ENCODE peak calls at places on chromosomes 6 and 20, in nine cellular contexts. Z, F, H, K, M, U, Q, J and N are unnamed samples.

GRCh38 chr20:62215020-62215990 is 4.8 kb downstream of the HRH3 start:
- DNase-seq in Z (no peak), Q (no peak), J (no peak), U (no peak), H (no peak), K (no peak), F (no peak), M (no peak), N (peak; percentile 49)

GRCh38 chr6:70479236-70479635 is 65.9 kb downstream of the FAM135A start:
- DNase-seq in U (no peak), M (no peak), J (no peak), Q (no peak), Z (no peak), K (peak; percentile 18), F (no peak), H (no peak), N (no peak)

GRCh38 chr6:3222506-3223038 is 4.9 kb downstream of the TUBB2B start:
- DNase-seq in H (no peak), U (no peak), J (no peak), Z (no peak), Q (no peak), K (no peak), F (no peak), M (peak; percentile 95), N (no peak)

GRCh38 chr20:57686931-57687652 is 22.7 kb downstream of the PMEPA1 start:
- DNase-seq in M (no peak), H (no peak), Q (peak; percentile 77), Z (no peak), K (no peak), J (peak; percentile 89), U (no peak), F (no peak), N (no peak)

GRCh38 chr6:108453601-108454157 is 107.0 kb upstream of the FOXO3 start:
- DNase-seq in F (no peak), U (no peak), H (no peak), Q (no peak), J (no peak), M (no peak), K (no peak), Z (no peak), N (no peak)

GRCh38 chr20:3679749-3680700 is 1.8 kb downstream of the ADAM33 start:
- DNase-seq in K (peak; percentile 59), J (no peak), Z (peak; percentile 78), F (no peak), H (no peak), Q (no peak), M (no peak), U (no peak), N (no peak)

GRCh38 chr6:43940393-43941087 is 170.5 kb downstream of the VEGFA start:
- DNase-seq in Z (peak; percentile 2), J (no peak), K (no peak), F (no peak), M (no peak), H (no peak), Q (no peak), U (no peak), N (no peak)

GRCh38 chr6:125957845-125958244 is 1.3 kb downstream of the HINT3 start:
- DNase-seq in U (no peak), Q (peak; percentile 76), K (no peak), F (no peak), J (peak; percentile 25), M (no peak), H (no peak), Z (no peak), N (peak; percentile 65)

GRCh38 chr6:24990227-24990843 is 54.6 kb upstream of the RIPOR2 start:
- DNase-seq in Q (no peak), M (no peak), J (peak; percentile 34), Z (no peak), F (no peak), K (no peak), H (no peak), U (no peak), N (no peak)

GRCh38 chr20:1528811-1529210 is 28.7 kb downstream of the SIRPD start:
- DNase-seq in M (no peak), J (no peak), F (no peak), Z (no peak), U (no peak), H (no peak), K (no peak), Q (peak; percentile 60), N (no peak)

GRCh38 chr20:41138527-41139226 is 1.3 kb downstream of the PLCG1 start:
- DNase-seq in F (peak; percentile 34), H (peak; percentile 40), U (peak; percentile 23), Z (no peak), K (peak; percentile 34), M (no peak), J (no peak), Q (no peak), N (no peak)

GRCh38 chr6:89536230-89536629 is 102.3 kb downstream of the LYRM2 start:
- DNase-seq in M (no peak), F (no peak), Z (no peak), H (no peak), K (peak; percentile 48), U (no peak), Q (no peak), J (no peak), N (no peak)

GRCh38 chr6:43308101-43308989 is at the start of gene CRIP3:
- DNase-seq in F (peak; percentile 46), Q (peak; percentile 40), Z (peak; percentile 20), M (peak; percentile 28), U (peak; percentile 52), K (no peak), H (peak; percentile 47), J (peak; percentile 74), N (peak; percentile 11)

GRCh38 chr6:144849920-144850319 is 564.8 kb downstream of the UTRN start:
- DNase-seq in M (no peak), F (no peak), Q (no peak), K (no peak), Z (no peak), U (no peak), H (no peak), J (no peak), N (no peak)

GRCh38 chr6:38722727-38723334 is 7.7 kb downstream of the DNAH8 start:
- DNase-seq in J (no peak), M (no peak), U (no peak), K (no peak), Q (no peak), Z (no peak), H (no peak), F (no peak), N (no peak)

GRCh38 chr20:22796465-22797077 is 212.2 kb upstream of the FOXA2 start:
- DNase-seq in M (no peak), Z (no peak), K (no peak), U (no peak), F (no peak), J (no peak), Q (peak; percentile 10), H (no peak), N (no peak)

GRCh38 chr6:111745186-111745585 is 128.1 kb downstream of the FYN start:
- DNase-seq in Z (no peak), H (no peak), M (no peak), F (no peak), U (no peak), K (no peak), Q (no peak), J (no peak), N (no peak)

GRCh38 chr6:20693466-20694063 is 159.3 kb downstream of the CDKAL1 start:
- DNase-seq in Z (no peak), F (no peak), J (peak; percentile 26), Q (peak; percentile 52), K (no peak), M (no peak), H (no peak), U (no peak), N (no peak)

GRCh38 chr6:126633362-126633761 is 293.4 kb downstream of the CENPW start:
- DNase-seq in U (no peak), J (no peak), F (no peak), M (no peak), Z (no peak), H (no peak), Q (no peak), K (no peak), N (no peak)

GRCh38 chr20:13029687-13030510 is 21.1 kb downstream of the SPTLC3 start:
- DNase-seq in J (peak; percentile 69), U (no peak), F (no peak), Z (no peak), K (no peak), H (no peak), M (no peak), Q (peak; percentile 95), N (peak; percentile 31)

GRCh38 chr6:122289721-122290501 is 109.5 kb upstream of the HSF2 start:
- DNase-seq in Z (no peak), K (peak; percentile 3), U (no peak), M (no peak), F (no peak), H (no peak), J (peak; percentile 11), Q (no peak), N (no peak)

GRCh38 chr6:156719395-156719719 is 57.8 kb upstream of the ARID1B start:
- DNase-seq in Z (no peak), U (no peak), Q (no peak), M (no peak), K (no peak), J (no peak), F (peak; percentile 6), H (no peak), N (no peak)

GRCh38 chr20:4578375-4578774 is 143.3 kb upstream of the PRND start:
- DNase-seq in M (no peak), Q (no peak), J (no peak), F (no peak), Z (no peak), U (no peak), K (no peak), H (no peak), N (no peak)

GRCh38 chr6:168057836-168058235 is 21.2 kb downstream of the FRMD1 start:
- DNase-seq in Q (peak; percentile 17), F (no peak), H (no peak), Z (no peak), M (no peak), U (no peak), K (no peak), J (no peak), N (no peak)